ENCODE peak calls at places on chromosomes 11 and 22, in four cellular contexts. Q is stomach, C is ovary, K is upper lobe of left lung. M is an unnamed sample. For H3K36me3, the result is how much of the 10 kb centered on the place peaks cover.

GRCh38 chr22:49322231-49322630 is 505.4 kb downstream of the BRD1 start:
- DNase-seq in Q (peak), C (no peak), K (peak), M (no peak)

GRCh38 chr22:47448231-47449035 is 686.0 kb downstream of the TBC1D22A start:
- DNase-seq in Q (no peak), C (no peak), K (peak), M (no peak)

GRCh38 chr11:102144357-102145342 is 34.4 kb downstream of the YAP1 start:
- DNase-seq in Q (peak), C (peak), K (no peak), M (no peak)

GRCh38 chr11:27201454-27202302 is 161.1 kb downstream of the BBOX1 start:
- DNase-seq in Q (peak), C (peak), K (no peak), M (no peak)

GRCh38 chr11:47466701-47467250 is 17.8 kb upstream of the RAPSN start:
- DNase-seq in Q (peak), C (peak), K (no peak), M (no peak)

GRCh38 chr11:727859-728748 is 19.2 kb upstream of the TALDO1 start:
- DNase-seq in Q (peak), C (peak), K (peak), M (peak)

GRCh38 chr22:29994941-29995340 is 85.3 kb upstream of the HORMAD2 start:
- DNase-seq in Q (no peak), C (no peak), K (no peak), M (no peak)

GRCh38 chr11:14249121-14249963 is 109.6 kb downstream of the RRAS2 start:
- DNase-seq in Q (peak), C (peak), K (no peak), M (no peak)

GRCh38 chr11:57622263-57622662 is 24.8 kb downstream of the SERPING1 start:
- DNase-seq in Q (no peak), C (no peak), K (no peak), M (no peak)

GRCh38 chr11:113591122-113591521 is 115.0 kb downstream of the TMPRSS5 start:
- DNase-seq in Q (no peak), C (no peak), K (no peak), M (no peak)

GRCh38 chr11:330307-330693 is 9.6 kb upstream of the IFITM3 start:
- DNase-seq in Q (no peak), C (peak), K (peak), M (peak)

GRCh38 chr11:72426758-72427157 is 7.6 kb downstream of the CLPB start:
- DNase-seq in Q (no peak), C (no peak), K (no peak), M (no peak)

GRCh38 chr11:116445108-116446047 is 327.4 kb downstream of the BUD13 start:
- DNase-seq in Q (no peak), C (no peak), K (no peak), M (no peak)

GRCh38 chr22:46010177-46010867 is 33.4 kb upstream of the WNT7B start:
- DNase-seq in Q (no peak), C (peak), K (no peak), M (no peak)

GRCh38 chr11:134849833-134850232 is 437.8 kb upstream of the B3GAT1 start:
- DNase-seq in Q (no peak), C (no peak), K (no peak), M (no peak)

GRCh38 chr11:86958259-86958658 is 3.1 kb upstream of the FZD4 start:
- DNase-seq in Q (no peak), C (no peak), K (no peak), M (no peak)

GRCh38 chr22:39990688-39991087 is 4.1 kb upstream of the FAM83F start:
- DNase-seq in Q (no peak), C (no peak), K (no peak), M (no peak)

GRCh38 chr22:22738959-22739585 is 94.7 kb downstream of the GGTLC2 start:
- DNase-seq in Q (no peak), C (no peak), K (no peak), M (no peak)

GRCh38 chr11:45470151-45471001 is 184.2 kb upstream of the SYT13 start:
- DNase-seq in Q (no peak), C (peak), K (no peak), M (no peak)

GRCh38 chr11:46238967-46239800 is 38.3 kb upstream of the CREB3L1 start:
- DNase-seq in Q (peak), C (peak), K (peak), M (peak)

DNA sequence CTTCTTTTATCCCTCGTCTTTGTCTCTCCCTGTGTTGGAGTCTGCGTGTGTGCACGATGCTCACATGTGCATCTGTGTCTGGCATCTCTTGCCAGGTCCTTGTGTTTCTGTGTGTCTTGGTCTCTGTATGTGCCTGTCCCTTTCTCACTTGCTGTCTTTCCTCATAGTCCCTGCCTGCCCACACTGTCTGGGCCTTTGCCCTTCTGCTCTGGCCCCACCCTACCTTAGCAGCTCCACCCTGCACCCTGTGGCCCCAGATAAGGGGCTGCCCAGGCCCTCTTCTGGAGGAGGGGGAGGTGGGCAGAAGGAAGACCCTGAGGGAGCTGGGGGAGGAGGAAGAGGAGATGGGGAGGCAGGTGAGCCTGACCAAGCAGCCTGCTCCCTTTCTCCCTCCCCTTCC is 2.8 kb downstream of the EHBP1L1 start:
- DNase-seq in Q (no peak), C (no peak), K (no peak), M (no peak)
- H3K4me3 ChIP-seq in Q (no peak), C (no peak), K (no peak), M (no peak)

DNA sequence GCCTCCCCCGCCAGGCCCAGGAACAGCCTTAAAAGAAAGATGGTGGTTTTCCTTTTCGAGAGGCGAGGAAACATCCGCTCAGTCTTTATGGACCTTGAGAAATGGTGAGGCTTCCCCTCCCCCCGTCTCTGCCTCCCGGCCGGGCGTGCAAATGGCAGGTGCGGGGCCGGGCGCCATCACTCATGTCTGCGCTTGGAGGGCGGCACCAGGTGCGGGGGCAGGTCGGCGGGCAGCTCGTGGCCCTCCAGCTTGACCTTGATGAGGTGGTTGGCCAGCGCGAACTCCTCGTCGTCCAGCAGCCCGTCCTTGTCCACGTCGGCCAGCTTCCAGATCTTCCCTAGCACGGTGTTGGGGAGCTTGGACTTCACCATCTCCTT is 9.7 kb upstream of the CDC42BPG start:
- DNase-seq in Q (no peak), C (no peak), K (no peak), M (no peak)
- H3K36me3 ChIP-seq in Q (under half), C (under half), K (under half), M (under half)

DNA sequence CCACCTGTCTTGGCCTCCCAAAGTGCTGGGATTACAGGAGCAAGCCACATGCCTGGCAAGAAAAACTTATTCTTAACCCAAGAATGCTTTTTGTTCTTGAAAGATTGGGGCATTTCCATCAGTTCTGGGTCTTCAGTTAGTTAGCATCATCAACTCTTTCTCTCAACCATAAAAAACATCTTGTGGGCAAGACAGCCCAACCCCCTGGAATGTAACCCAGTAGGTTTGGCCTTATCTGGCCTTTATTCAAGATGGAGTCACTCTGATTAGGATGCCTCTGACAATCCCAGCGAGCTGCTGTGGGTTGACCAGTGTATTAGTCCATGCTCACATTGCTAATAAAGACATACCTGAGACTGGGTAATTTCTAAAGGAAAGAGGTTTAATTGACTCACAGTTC is 9.2 kb upstream of the TPCN2 start:
- DNase-seq in Q (no peak), C (no peak), K (no peak), M (no peak)
- TF ChIP-seq CTCF in Q (no peak), C (no peak), K (no peak), M (no peak)

GRCh38 chr11:62926669-62927455 is 5.7 kb upstream of the CHRM1 start:
- DNase-seq in Q (no peak), C (no peak), K (peak), M (no peak)
- H3K4me3 ChIP-seq in Q (peak), C (no peak), K (no peak), M (no peak)

M was measured in GM06990.